ENCODE peak calls at places on chromosomes 12 and 14, in seven cellular contexts. M is hypothalamus; N is stimulated activated CD4-positive, alpha-beta T cell treated with anti-CD3 and anti-CD28 coated beads, TNF-alpha, amount 100 ng/mL, for 1 hour; A is left lung; B is ELR; L is HTR-8/SVneo; Z is occipital lobe. S is an unnamed sample.

GRCh38 chr12:128823216-128823915 is 392 bp downstream of the SLC15A4 start:
- DNase-seq in M (no peak), N (peak), A (peak), B (peak), L (no peak), Z (no peak), S (no peak)

GRCh38 chr12:105935981-105936380 is 202.8 kb downstream of the NUAK1 start:
- DNase-seq in M (no peak), N (no peak), A (no peak), B (peak), L (no peak), Z (no peak), S (no peak)

GRCh38 chr14:60487211-60487610 is 1.3 kb upstream of the C14orf39 start:
- DNase-seq in M (no peak), N (no peak), A (no peak), B (no peak), L (no peak), Z (no peak), S (no peak)

GRCh38 chr12:132433641-132434395 is 56.1 kb upstream of the FBRSL1 start:
- DNase-seq in M (no peak), N (no peak), A (no peak), B (no peak), L (no peak), Z (no peak), S (no peak)

GRCh38 chr12:47935196-47935595 is 28.2 kb upstream of the TMEM106C start:
- DNase-seq in M (peak), N (no peak), A (peak), B (peak), L (peak), Z (no peak), S (peak)

GRCh38 chr14:75648066-75648838 is 12.4 kb downstream of the ERG28 start:
- DNase-seq in M (no peak), N (no peak), A (peak), B (peak), L (peak), Z (no peak), S (peak)

GRCh38 chr14:53380041-53380440 is 226.9 kb upstream of the DDHD1 start:
- DNase-seq in M (no peak), N (no peak), A (no peak), B (no peak), L (no peak), Z (no peak), S (no peak)

GRCh38 chr12:76836633-76837032 is 42.2 kb downstream of the CSRP2 start:
- DNase-seq in M (no peak), N (no peak), A (no peak), B (no peak), L (no peak), Z (no peak), S (no peak)

GRCh38 chr12:66627988-66628317 is 50.9 kb downstream of the GRIP1 start:
- DNase-seq in M (no peak), N (no peak), A (no peak), B (no peak), L (no peak), Z (no peak), S (no peak)

GRCh38 chr14:73026243-73026844 is 562 bp downstream of the ZFYVE1 start:
- DNase-seq in M (peak), N (no peak), A (no peak), B (peak), L (no peak), Z (no peak), S (no peak)

GRCh38 chr14:105525861-105526780 is at the start of gene TMEM121:
- DNase-seq in M (peak), N (no peak), A (no peak), B (peak), L (no peak), Z (peak), S (no peak)

GRCh38 chr14:94145902-94146527 is 16.6 kb upstream of the IFI27L2 start:
- DNase-seq in M (no peak), N (no peak), A (no peak), B (no peak), L (no peak), Z (no peak), S (no peak)

GRCh38 chr12:80877706-80878384 is 59.9 kb downstream of the LIN7A start:
- DNase-seq in M (no peak), N (no peak), A (no peak), B (no peak), L (no peak), Z (no peak), S (no peak)

GRCh38 chr14:103402700-103403099 is 17.5 kb downstream of the MARK3 start:
- DNase-seq in M (no peak), N (no peak), A (no peak), B (peak), L (no peak), Z (no peak), S (peak)

GRCh38 chr12:53201170-53201541 is 5.9 kb downstream of the ITGB7 start:
- DNase-seq in M (no peak), N (no peak), A (no peak), B (no peak), L (no peak), Z (no peak), S (no peak)

GRCh38 chr12:53461059-53461458 is 9.2 kb downstream of the PCBP2 start:
- DNase-seq in M (no peak), N (no peak), A (no peak), B (no peak), L (no peak), Z (no peak), S (no peak)

GRCh38 chr12:111777345-111778045 is 10.8 kb downstream of the ALDH2 start:
- DNase-seq in M (peak), N (no peak), A (peak), B (no peak), L (no peak), Z (no peak), S (no peak)

GRCh38 chr14:73386342-73386741 is 72.0 kb downstream of the NUMB start:
- DNase-seq in M (no peak), N (no peak), A (no peak), B (no peak), L (no peak), Z (no peak), S (no peak)

GRCh38 chr12:117836999-117837736 is 131.6 kb downstream of the KSR2 start:
- DNase-seq in M (peak), N (peak), A (peak), B (peak), L (peak), Z (peak), S (no peak)

GRCh38 chr12:50579757-50580267 is 75.0 kb downstream of the DIP2B start:
- DNase-seq in M (no peak), N (no peak), A (no peak), B (peak), L (no peak), Z (no peak), S (no peak)

GRCh38 chr12:91100901-91101300 is 10.4 kb downstream of the LUM start:
- DNase-seq in M (no peak), N (no peak), A (no peak), B (no peak), L (no peak), Z (no peak), S (peak)

GRCh38 chr14:102914474-102915291 is 7.8 kb upstream of the AMN start:
- DNase-seq in M (no peak), N (no peak), A (no peak), B (no peak), L (no peak), Z (no peak), S (no peak)

GRCh38 chr12:130339946-130340345 is 2.3 kb downstream of the PIWIL1 start:
- DNase-seq in M (no peak), N (no peak), A (no peak), B (no peak), L (no peak), Z (no peak), S (no peak)

GRCh38 chr12:75208851-75209781 is 523 bp downstream of the KCNC2 start:
- DNase-seq in M (no peak), N (no peak), A (no peak), B (peak), L (peak), Z (no peak), S (no peak)

GRCh38 chr12:56213878-56214277 is 7.8 kb downstream of the RNF41 start:
- DNase-seq in M (no peak), N (no peak), A (no peak), B (peak), L (no peak), Z (no peak), S (no peak)

GRCh38 chr12:123269395-123269892 is 2.2 kb downstream of the CDK2AP1 start:
- DNase-seq in M (peak), N (no peak), A (peak), B (peak), L (no peak), Z (peak), S (peak)

GRCh38 chr12:65881965-65882413 is 57.7 kb downstream of the HMGA2 start:
- DNase-seq in M (peak), N (no peak), A (peak), B (no peak), L (no peak), Z (no peak), S (no peak)

GRCh38 chr12:51371295-51371953 is 19.8 kb downstream of the GALNT6 start:
- DNase-seq in M (peak), N (no peak), A (peak), B (peak), L (peak), Z (no peak), S (peak)

GRCh38 chr14:75264036-75264435 is 14.6 kb upstream of the FOS start:
- DNase-seq in M (no peak), N (no peak), A (no peak), B (no peak), L (no peak), Z (no peak), S (no peak)

GRCh38 chr12:126389961-126390360 is 1324.7 kb downstream of the AACS start:
- DNase-seq in M (no peak), N (no peak), A (no peak), B (no peak), L (no peak), Z (no peak), S (no peak)

GRCh38 chr14:53613404-53614253 is 343.0 kb downstream of the BMP4 start:
- DNase-seq in M (no peak), N (no peak), A (no peak), B (peak), L (peak), Z (no peak), S (no peak)

GRCh38 chr14:104794099-104794498 is 1.4 kb downstream of the AKT1 start:
- DNase-seq in M (no peak), N (no peak), A (peak), B (peak), L (no peak), Z (no peak), S (peak)

GRCh38 chr14:46490150-46490769 is 161.3 kb downstream of the RPL10L start:
- DNase-seq in M (no peak), N (no peak), A (no peak), B (peak), L (no peak), Z (no peak), S (peak)